ENCODE peak calls at places on chromosomes 13 and 19, in six cellular contexts. J is activated T-cell treated with anti-CD3 and anti-CD28 coated beads for 24 hours, A is GM12891, H is lung, D is HS-5, S is left cardiac atrium. R is an unnamed sample.

GRCh38 chr19:6375411-6376010 is at the start of gene PSPN:
- DNase-seq in H (no peak), S (no peak), D (no peak), J (no peak), A (no peak), R (no peak)

GRCh38 chr19:22784051-22784450 is at the start of gene ZNF99:
- DNase-seq in J (no peak), D (no peak), A (no peak), S (peak; percentile 87), H (peak; percentile 43), R (peak; percentile 78)

GRCh38 chr13:44432595-44432994 is 59.0 kb downstream of the SERP2 start:
- DNase-seq in S (no peak), J (no peak), A (no peak), D (no peak), H (no peak), R (no peak)

GRCh38 chr13:77176350-77176749 is 149.4 kb upstream of the FBXL3 start:
- DNase-seq in J (no peak), S (no peak), A (no peak), H (no peak), D (no peak), R (no peak)

GRCh38 chr19:11296264-11296663 is 304 bp downstream of the TSPAN16 start:
- DNase-seq in D (no peak), S (peak; percentile 39), H (no peak), J (no peak), A (no peak), R (no peak)

GRCh38 chr13:34412817-34413365 is 529.2 kb upstream of the NBEA start:
- DNase-seq in D (no peak), A (no peak), H (no peak), S (no peak), J (no peak), R (no peak)

GRCh38 chr19:7505288-7505681 is 10.6 kb upstream of the ZNF358 start:
- DNase-seq in J (no peak), A (no peak), D (no peak), H (no peak), S (no peak), R (no peak)

GRCh38 chr13:48741377-48741776 is 87.6 kb downstream of the CYSLTR2 start:
- DNase-seq in D (no peak), J (no peak), S (no peak), H (no peak), A (no peak), R (no peak)

GRCh38 chr13:89324582-89324981 is 1653.4 kb downstream of the SLITRK5 start:
- DNase-seq in A (no peak), D (no peak), H (no peak), J (no peak), S (no peak), R (no peak)

GRCh38 chr13:31352467-31352866 is 152.7 kb downstream of the B3GLCT start:
- DNase-seq in J (no peak), A (no peak), S (no peak), H (no peak), D (no peak), R (no peak)